ENCODE peak calls at places on chromosomes 7 and 10, in nine cellular contexts. Z, K, X, G, U, M, C, Q and W are unnamed samples.

GRCh38 chr7:138979988-138980574 is 1.1 kb downstream of the KIAA1549 start:
- DNase-seq in Z (peak; percentile 6), X (no peak), C (no peak), K (no peak), U (no peak), G (no peak), M (peak; percentile 27), Q (peak; percentile 54), W (no peak)

GRCh38 chr10:21524526-21525366 is 736 bp downstream of the SKIDA1 start:
- DNase-seq in Z (peak; percentile 66), M (peak; percentile 25), K (peak; percentile 38), Q (peak; percentile 62), U (peak; percentile 45), G (no peak), X (no peak), C (no peak), W (no peak)

GRCh38 chr7:2715341-2716231 is 27.6 kb downstream of the AMZ1 start:
- DNase-seq in M (no peak), U (no peak), K (no peak), X (no peak), G (peak; percentile 30), Z (no peak), Q (no peak), C (peak; percentile 38), W (peak; percentile 38)

GRCh38 chr7:16098585-16099179 is 322.7 kb downstream of the CRPPA start:
- DNase-seq in X (no peak), M (peak; percentile 28), C (no peak), G (no peak), Q (peak; percentile 5), K (no peak), Z (peak; percentile 46), U (peak; percentile 32), W (peak; percentile 56)

GRCh38 chr7:109844362-109844761 is 1246.6 kb upstream of the LRRN3 start:
- DNase-seq in G (peak; percentile 9), X (no peak), K (no peak), Z (no peak), U (peak; percentile 41), C (no peak), Q (peak; percentile 71), M (peak; percentile 28), W (no peak)

GRCh38 chr10:73161079-73161478 is 6.7 kb downstream of the ECD start:
- DNase-seq in K (no peak), C (no peak), G (no peak), U (no peak), Q (no peak), M (no peak), X (no peak), Z (no peak), W (peak; percentile 27)

GRCh38 chr10:88117869-88118632 is 254.6 kb downstream of the PTEN start:
- DNase-seq in M (no peak), C (no peak), Q (peak; percentile 55), K (no peak), X (no peak), U (no peak), G (no peak), Z (no peak), W (peak; percentile 74)

GRCh38 chr7:42747073-42747472 is 164.8 kb downstream of the C7orf25 start:
- DNase-seq in C (no peak), M (no peak), Z (no peak), G (no peak), X (no peak), K (no peak), U (no peak), Q (no peak), W (no peak)

GRCh38 chr7:131642429-131642828 is 86.0 kb upstream of the PODXL start:
- DNase-seq in Q (no peak), U (no peak), M (no peak), K (no peak), C (no peak), G (no peak), X (no peak), Z (no peak), W (no peak)

GRCh38 chr10:44968101-44968886 is 8.7 kb downstream of the RASSF4 start:
- DNase-seq in M (no peak), U (no peak), X (no peak), C (no peak), Q (no peak), K (peak; percentile 53), G (no peak), Z (peak; percentile 78), W (peak; percentile 79)

GRCh38 chr10:69994262-69994661 is 58.4 kb upstream of the MACROH2A2 start:
- DNase-seq in Z (peak; percentile 58), C (no peak), M (peak; percentile 2), Q (peak; percentile 6), U (peak; percentile 40), K (peak; percentile 29), X (no peak), G (peak; percentile 55), W (peak; percentile 64)

GRCh38 chr7:45606050-45606449 is 31.9 kb downstream of the ADCY1 start:
- DNase-seq in Z (no peak), C (no peak), G (no peak), K (no peak), U (no peak), Q (no peak), X (no peak), M (no peak), W (no peak)